ENCODE peak calls at places on chromosomes 13 and 19, in ten cellular contexts. V, P, A, E, J, R, K, D, T and X are unnamed samples. For H3K4me1, the result is how much of the 10 kb centered on the place peaks cover.

GRCh38 chr13:27171244-27171829 is at the start of gene USP12:
- DNase-seq in D (no peak), V (peak), R (peak), P (peak), E (peak), J (no peak), T (peak), A (no peak), K (peak), X (no peak)

GRCh38 chr19:28737021-28737525 is 475.9 kb downstream of the UQCRFS1 start:
- DNase-seq in K (peak), R (no peak), J (no peak), T (peak), A (no peak), V (no peak), P (peak), E (peak), D (peak), X (peak)

GRCh38 chr13:97866751-97867150 is 86.7 kb upstream of the IPO5 start:
- DNase-seq in A (no peak), P (no peak), E (no peak), T (no peak), R (no peak), J (no peak), V (no peak), K (no peak), D (no peak), X (no peak)

GRCh38 chr13:83449666-83450395 is 432.4 kb downstream of the SLITRK1 start:
- DNase-seq in J (no peak), K (no peak), E (peak), T (peak), V (no peak), P (peak), A (peak), D (no peak), R (no peak), X (no peak)

GRCh38 chr19:12996542-12997094 is 1.3 kb downstream of the NFIX start:
- DNase-seq in T (peak), J (peak), D (no peak), E (peak), A (no peak), P (no peak), K (peak), V (no peak), R (no peak), X (no peak)

GRCh38 chr13:113371061-113371460 is 7.1 kb upstream of the GRTP1 start:
- DNase-seq in T (no peak), P (no peak), E (no peak), J (no peak), V (no peak), A (no peak), D (no peak), R (no peak), K (no peak), X (no peak)

GRCh38 chr13:112670118-112670517 is 19.7 kb upstream of the ATP11A start:
- DNase-seq in T (no peak), R (no peak), J (no peak), A (no peak), E (peak), D (no peak), K (no peak), V (no peak), P (no peak), X (no peak)

GRCh38 chr19:18651738-18652137 is 14.9 kb downstream of the KLHL26 start:
- DNase-seq in K (no peak), T (no peak), D (no peak), V (no peak), E (no peak), P (no peak), R (no peak), A (no peak), J (no peak), X (no peak)

GRCh38 chr13:49053215-49053614 is 77.5 kb downstream of the FNDC3A start:
- DNase-seq in V (no peak), R (no peak), K (no peak), E (no peak), T (no peak), A (no peak), J (no peak), P (no peak), D (no peak), X (no peak)

GRCh38 chr19:41323430-41324125 is 13.6 kb downstream of the CCDC97 start:
- DNase-seq in K (peak), T (peak), R (peak), A (peak), V (peak), P (peak), J (peak), D (no peak), E (peak), X (peak)

GRCh38 chr19:35995655-35995993 is 636 bp downstream of the SDHAF1 start:
- DNase-seq in T (peak), A (peak), D (no peak), R (peak), V (peak), J (peak), P (peak), E (peak), K (peak), X (peak)

GRCh38 chr19:16001481-16002312 is 52.9 kb downstream of the OR10H4 start:
- DNase-seq in R (no peak), K (no peak), T (peak), P (peak), A (no peak), E (peak), D (peak), J (no peak), V (no peak), X (peak)

GRCh38 chr19:41025411-41025810 is 34.3 kb downstream of the CYP2B6 start:
- DNase-seq in K (no peak), P (no peak), J (no peak), E (no peak), A (no peak), D (no peak), T (no peak), V (no peak), R (no peak), X (no peak)

GRCh38 chr13:26929971-26930730 is 169.6 kb upstream of the GPR12 start:
- DNase-seq in J (peak), P (peak), V (peak), D (peak), K (peak), T (peak), A (peak), R (peak), E (peak), X (no peak)

GRCh38 chr13:39571502-39572092 is 31.4 kb downstream of the LHFPL6 start:
- DNase-seq in K (no peak), A (no peak), R (no peak), P (no peak), D (no peak), T (no peak), J (peak), V (no peak), E (no peak), X (no peak)

GRCh38 chr13:44088911-44089851 is 209.5 kb downstream of the LACC1 start:
- DNase-seq in E (no peak), P (no peak), R (no peak), K (no peak), D (peak), T (no peak), V (no peak), A (no peak), J (no peak), X (no peak)

GRCh38 chr19:43618921-43619261 is 538 bp downstream of the ZNF428 start:
- DNase-seq in T (peak), J (no peak), D (no peak), R (peak), K (peak), A (peak), P (no peak), V (peak), E (no peak), X (no peak)

DNA sequence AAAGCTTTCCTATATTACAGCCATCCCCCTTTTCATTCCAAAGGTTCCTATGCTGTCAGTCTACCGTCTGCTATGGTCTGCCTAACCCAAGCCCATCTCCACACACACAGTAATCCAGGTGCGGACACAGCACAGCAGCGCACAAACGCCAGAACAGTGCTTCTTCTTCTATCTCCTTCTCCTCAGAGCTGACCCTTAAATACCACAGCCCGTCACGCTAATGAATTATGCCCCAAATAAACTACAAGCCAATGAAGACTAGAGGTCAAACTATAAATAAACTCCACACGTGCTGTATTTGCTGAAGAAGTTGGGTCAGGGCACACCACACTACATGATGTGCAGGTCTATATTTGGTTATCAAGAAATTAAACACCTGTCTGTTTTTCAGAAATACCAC is 71.8 kb downstream of the TBC1D4 start:
- DNase-seq in A (no peak), R (no peak), E (no peak), D (no peak), J (no peak), T (no peak), K (no peak), V (no peak), P (no peak), X (no peak)
- H3K4me3 ChIP-seq in A (no peak), R (no peak), E (no peak), D (no peak), J (peak), T (no peak), K (no peak), V (no peak), P (no peak), X (no peak)

DNA sequence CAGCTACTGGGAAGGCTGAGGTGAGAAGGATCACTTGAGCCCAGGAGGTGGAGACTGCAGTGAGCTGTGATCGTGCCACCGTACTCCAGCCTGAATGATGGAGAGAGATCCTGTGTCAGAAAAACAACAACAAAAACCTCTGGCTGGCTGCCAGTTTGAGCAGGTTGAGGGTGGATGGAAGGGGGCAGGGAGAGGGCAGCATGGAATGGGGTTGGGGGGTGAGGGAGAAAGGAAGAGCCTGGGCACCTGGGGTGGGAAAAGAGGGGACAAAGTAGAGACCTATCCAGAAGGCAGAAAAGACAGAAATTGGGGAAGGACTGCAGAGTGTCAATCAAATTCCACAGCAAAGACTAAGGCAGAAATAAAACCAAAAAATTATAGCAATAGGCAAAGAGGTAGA is 4.7 kb downstream of the SLC1A5 start:
- DNase-seq in V (no peak), R (no peak), E (no peak), K (no peak), T (no peak), A (no peak), D (no peak), J (no peak), P (no peak), X (no peak)
- H3K4me1 ChIP-seq in V (under half), R (under half), E (under half), K (under half), T (under half), A (half or more), D (under half), J (under half), P (under half), X (under half)

DNA sequence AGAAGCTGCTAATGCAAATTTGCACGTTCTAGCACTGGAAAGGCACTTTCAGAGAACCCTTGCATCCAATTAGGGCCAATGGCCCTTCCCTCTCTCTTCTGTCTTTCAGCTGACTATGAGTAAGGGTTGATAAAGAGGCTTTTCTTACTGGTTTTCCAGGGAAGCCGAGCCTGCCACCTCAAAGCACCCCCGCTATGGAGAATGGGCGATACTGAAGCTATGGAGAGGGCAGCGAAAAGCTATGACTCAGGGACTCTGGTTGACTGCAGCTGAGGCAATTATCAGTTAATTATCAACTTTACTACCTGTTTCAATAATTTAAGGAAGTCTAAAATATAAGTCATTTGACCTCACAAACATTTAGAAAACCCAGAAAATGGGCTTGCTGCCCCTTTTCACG is 115.8 kb downstream of the TRPC4 start:
- DNase-seq in V (no peak), R (no peak), E (no peak), P (no peak), K (no peak), J (no peak), T (no peak), A (no peak), D (no peak), X (no peak)
- H3K4me3 ChIP-seq in V (no peak), R (no peak), E (no peak), P (no peak), K (no peak), J (no peak), T (no peak), A (no peak), D (no peak), X (no peak)

GRCh38 chr13:51957377-51958216 is 53.7 kb downstream of the ATP7B start:
- DNase-seq in R (no peak), P (no peak), A (no peak), T (no peak), J (no peak), V (no peak), D (no peak), K (peak), E (no peak), X (no peak)
- H3K4me1 ChIP-seq in R (under half), P (under half), A (under half), T (under half), J (under half), V (under half), D (under half), K (half or more), E (under half), X (half or more)

DNA sequence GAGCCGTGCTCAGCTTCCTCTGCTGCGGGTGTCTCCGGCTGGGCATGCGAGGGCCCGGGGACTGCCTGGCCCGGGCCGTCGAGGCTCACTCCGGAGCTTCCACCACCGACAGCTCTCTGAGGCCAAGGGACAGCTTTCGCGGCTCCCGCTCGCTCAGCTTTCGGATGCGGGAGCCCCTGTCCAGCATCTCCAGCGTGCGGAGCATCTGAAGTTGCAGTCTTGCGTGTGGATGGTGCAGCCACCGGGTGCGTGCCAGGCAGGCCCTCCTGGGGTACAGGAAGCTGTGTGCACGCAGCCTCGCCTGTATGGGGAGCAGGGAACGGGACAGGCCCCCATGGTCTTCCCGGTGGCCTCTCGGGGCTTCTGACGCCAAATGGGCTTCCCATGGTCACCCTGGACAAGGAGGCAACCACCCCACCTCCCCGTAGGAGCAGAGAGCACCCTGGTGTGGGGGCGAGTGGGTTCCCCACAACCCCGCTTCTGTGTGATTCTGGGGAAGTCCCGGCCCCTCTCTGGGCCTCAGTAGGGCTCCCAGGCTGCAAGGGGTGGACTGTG is 1.2 kb downstream of the S1PR4 start:
- DNase-seq in R (no peak), T (no peak), V (no peak), E (no peak), D (no peak), K (no peak), J (no peak), A (no peak), P (no peak), X (no peak)
- H3K4me3 ChIP-seq in R (no peak), T (no peak), V (no peak), E (no peak), D (peak), K (no peak), J (no peak), A (no peak), P (no peak), X (no peak)